ENCODE peak calls at places on chromosomes 12 and 14, in eight cellular contexts. Z is PC-3, K is endothelial cell of umbilical vein, N is IMR-90, E is mammary epithelial cell, F is neural progenitor cell, H is GM23248, Q is Karpas-422. T is an unnamed sample.

GRCh38 chr14:104600805-104601204 is 3.8 kb downstream of the TMEM179 start:
- DNase-seq in Z (no peak), K (no peak), N (no peak), E (no peak), F (no peak), H (no peak), Q (no peak), T (no peak)

GRCh38 chr14:91929700-91930099 is 17.8 kb downstream of the FBLN5 start:
- DNase-seq in Z (no peak), K (no peak), N (peak), E (no peak), F (no peak), H (peak), Q (no peak), T (no peak)

GRCh38 chr12:113852273-113852672 is 113.9 kb downstream of the RBM19 start:
- DNase-seq in Z (no peak), K (no peak), N (no peak), E (no peak), F (no peak), H (no peak), Q (peak), T (no peak)

GRCh38 chr12:49944718-49945117 is 5.8 kb upstream of the AQP2 start:
- DNase-seq in Z (no peak), K (no peak), N (no peak), E (no peak), F (no peak), H (no peak), Q (peak), T (no peak)

GRCh38 chr14:77221241-77221871 is 39.8 kb downstream of the TMEM63C start:
- DNase-seq in Z (no peak), K (no peak), N (no peak), E (no peak), F (no peak), H (no peak), Q (no peak), T (no peak)

GRCh38 chr12:115583591-115583990 is 693.9 kb downstream of the MED13L start:
- DNase-seq in Z (no peak), K (no peak), N (no peak), E (no peak), F (no peak), H (no peak), Q (no peak), T (no peak)

GRCh38 chr12:123732251-123732650 is 20.1 kb downstream of the ATP6V0A2 start:
- DNase-seq in Z (no peak), K (peak), N (no peak), E (no peak), F (no peak), H (no peak), Q (no peak), T (no peak)

GRCh38 chr12:105740970-105741725 is 397.6 kb downstream of the NUAK1 start:
- DNase-seq in Z (peak), K (peak), N (peak), E (no peak), F (no peak), H (peak), Q (no peak), T (no peak)

GRCh38 chr14:105495101-105495989 is 4.3 kb downstream of the TEDC1 start:
- DNase-seq in Z (no peak), K (no peak), N (no peak), E (no peak), F (no peak), H (no peak), Q (no peak), T (peak)

GRCh38 chr12:52632656-52633055 is 14.3 kb upstream of the KRT73 start:
- DNase-seq in Z (no peak), K (no peak), N (no peak), E (no peak), F (peak), H (no peak), Q (no peak), T (peak)

GRCh38 chr12:111785651-111786050 is 18.9 kb downstream of the ALDH2 start:
- DNase-seq in Z (peak), K (peak), N (peak), E (peak), F (no peak), H (peak), Q (no peak), T (no peak)

GRCh38 chr14:61567838-61568571 is 127.3 kb upstream of the HIF1A start:
- DNase-seq in Z (no peak), K (no peak), N (no peak), E (no peak), F (peak), H (no peak), Q (peak), T (peak)

GRCh38 chr14:76724827-76725550 is 36.3 kb upstream of the VASH1 start:
- DNase-seq in Z (no peak), K (no peak), N (no peak), E (no peak), F (no peak), H (no peak), Q (no peak), T (no peak)

GRCh38 chr12:58540480-58541299 is 379.6 kb downstream of the LRIG3 start:
- DNase-seq in Z (peak), K (peak), N (peak), E (peak), F (peak), H (peak), Q (peak), T (peak)

GRCh38 chr14:99574099-99574880 is 29.7 kb downstream of the CCDC85C start:
- DNase-seq in Z (peak), K (no peak), N (peak), E (no peak), F (peak), H (peak), Q (peak), T (peak)

GRCh38 chr12:106084759-106085158 is 54.0 kb downstream of the NUAK1 start:
- DNase-seq in Z (no peak), K (no peak), N (no peak), E (no peak), F (no peak), H (no peak), Q (no peak), T (no peak)

GRCh38 chr14:94079891-94080605 is 954 bp downstream of the DDX24 start:
- DNase-seq in Z (no peak), K (peak), N (peak), E (no peak), F (no peak), H (peak), Q (peak), T (no peak)

GRCh38 chr12:28159688-28160087 is 30.6 kb upstream of the CCDC91 start:
- DNase-seq in Z (no peak), K (no peak), N (no peak), E (no peak), F (no peak), H (no peak), Q (no peak), T (no peak)

GRCh38 chr12:26754148-26754547 is 78.8 kb downstream of the ITPR2 start:
- DNase-seq in Z (no peak), K (no peak), N (no peak), E (no peak), F (no peak), H (no peak), Q (no peak), T (no peak)

GRCh38 chr12:14771651-14772137 is 31.6 kb downstream of the WBP11 start:
- DNase-seq in Z (no peak), K (no peak), N (no peak), E (no peak), F (peak), H (peak), Q (no peak), T (peak)

GRCh38 chr14:64419003-64419402 is 30.9 kb downstream of the MTHFD1 start:
- DNase-seq in Z (no peak), K (no peak), N (no peak), E (no peak), F (no peak), H (no peak), Q (no peak), T (no peak)

GRCh38 chr12:124030008-124030407 is 57.0 kb downstream of the ZNF664 start:
- DNase-seq in Z (no peak), K (no peak), N (no peak), E (no peak), F (no peak), H (no peak), Q (no peak), T (peak)

GRCh38 chr14:92615451-92615850 is 101.9 kb downstream of the RIN3 start:
- DNase-seq in Z (peak), K (no peak), N (no peak), E (no peak), F (no peak), H (no peak), Q (no peak), T (no peak)

GRCh38 chr12:81627336-81628189 is 131.6 kb downstream of the PPFIA2 start:
- DNase-seq in Z (peak), K (peak), N (peak), E (peak), F (peak), H (peak), Q (peak), T (no peak)

GRCh38 chr12:27919671-27920235 is 52.8 kb downstream of the PTHLH start:
- DNase-seq in Z (no peak), K (no peak), N (no peak), E (no peak), F (no peak), H (no peak), Q (no peak), T (no peak)

GRCh38 chr14:71753126-71753830 is 179.0 kb upstream of the RGS6 start:
- DNase-seq in Z (peak), K (peak), N (peak), E (peak), F (peak), H (peak), Q (peak), T (peak)

GRCh38 chr12:101110856-101111255 is 99.2 kb downstream of the SLC5A8 start:
- DNase-seq in Z (no peak), K (no peak), N (no peak), E (no peak), F (no peak), H (no peak), Q (no peak), T (no peak)

DNA sequence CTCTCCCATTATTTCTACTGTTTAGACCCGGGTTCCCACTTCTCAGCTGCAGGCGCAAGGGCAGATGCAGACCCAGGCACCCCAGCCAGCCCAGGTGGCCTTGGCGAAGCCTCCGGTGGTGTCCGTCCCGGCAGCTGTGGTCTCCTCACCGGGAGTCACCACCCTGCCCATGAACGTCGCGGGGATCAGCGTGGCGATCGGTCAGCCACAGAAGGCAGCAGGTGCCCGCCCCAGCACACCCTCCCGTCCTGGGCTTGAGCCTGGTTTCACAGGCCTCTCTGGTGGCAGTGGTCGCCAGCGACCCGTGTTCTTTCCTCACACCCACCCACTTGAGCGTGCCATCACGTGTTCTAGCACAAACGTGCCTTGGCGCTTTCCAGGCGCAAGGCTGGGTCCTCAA is 77.4 kb downstream of the DDX51 start:
- DNase-seq in Z (no peak), K (no peak), N (no peak), E (no peak), F (no peak), H (no peak), Q (no peak), T (no peak)
- H3K9ac ChIP-seq in Z (no peak), K (no peak), N (no peak), E (no peak), F (no peak), H (no peak), Q (peak), T (no peak)

DNA sequence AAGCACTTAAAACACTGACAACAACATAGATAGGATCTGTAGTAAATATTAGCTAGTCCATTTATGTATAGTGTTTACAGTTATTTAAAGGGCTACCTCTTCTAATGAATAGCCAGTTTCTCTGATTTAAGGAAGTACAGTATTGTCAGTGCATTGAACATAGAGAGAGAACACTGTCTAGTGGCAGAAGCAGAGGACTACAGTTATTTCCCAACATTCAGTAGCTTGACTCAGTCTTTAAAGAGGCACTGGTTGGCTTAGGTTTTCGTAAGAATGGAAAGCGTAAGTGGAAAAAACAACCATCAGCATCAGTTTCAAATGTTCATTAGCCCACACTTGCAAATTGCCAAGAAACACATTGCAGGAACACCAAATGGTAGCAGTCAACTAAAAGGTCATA is 125.0 kb upstream of the HMGA2 start:
- DNase-seq in Z (peak), K (peak), N (peak), E (peak), F (no peak), H (peak), Q (no peak), T (no peak)
- H2AFZ ChIP-seq in Z (no peak), K (peak), N (no peak), E (no peak), F (no peak), H (peak), Q (no peak), T (no peak)

GRCh38 chr12:7937867-7938506 is 2.0 kb upstream of the SLC2A3 start:
- DNase-seq in Z (no peak), K (peak), N (no peak), E (no peak), F (no peak), H (peak), Q (no peak), T (no peak)
- H3K9ac ChIP-seq in Z (no peak), K (peak), N (no peak), E (no peak), F (no peak), H (peak), Q (no peak), T (no peak)

DNA sequence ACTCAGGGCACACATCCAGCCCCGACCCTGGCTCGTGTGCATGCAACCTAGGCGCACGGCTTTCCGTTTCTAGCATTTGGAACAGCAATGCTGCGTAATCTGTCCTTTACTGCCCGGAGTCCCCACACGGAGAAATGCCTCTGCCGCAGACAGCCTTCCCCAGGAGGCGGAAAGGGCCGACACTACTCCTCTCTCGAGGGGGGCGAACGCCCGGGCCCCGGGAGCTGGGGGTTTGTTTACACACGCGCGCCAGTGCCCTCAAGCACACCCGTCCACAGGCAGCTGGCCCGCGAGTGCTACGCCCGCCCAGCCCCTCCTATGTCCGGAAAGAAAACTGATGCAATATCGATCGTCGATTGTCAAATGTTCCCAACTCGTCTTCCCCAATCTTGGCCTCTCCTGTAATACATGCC is 849 bp downstream of the SLC38A2 start:
- DNase-seq in Z (peak), K (no peak), N (peak), E (no peak), F (peak), H (peak), Q (peak), T (no peak)
- H2AFZ ChIP-seq in Z (no peak), K (no peak), N (peak), E (no peak), F (no peak), H (no peak), Q (peak), T (no peak)

GRCh38 chr14:50775357-50775756 is 55.6 kb downstream of the NIN start:
- DNase-seq in Z (peak), K (peak), N (peak), E (peak), F (no peak), H (peak), Q (no peak), T (no peak)

GRCh38 chr14:50774542-50775267 is 56.3 kb downstream of the NIN start:
- DNase-seq in Z (no peak), K (no peak), N (peak), E (no peak), F (no peak), H (peak), Q (no peak), T (no peak)

GRCh38 chr14:50772361-50772760 is 58.6 kb downstream of the NIN start:
- DNase-seq in Z (no peak), K (no peak), N (peak), E (no peak), F (no peak), H (peak), Q (no peak), T (no peak)

GRCh38 chr14:50776522-50776921 is 54.4 kb downstream of the NIN start:
- DNase-seq in Z (no peak), K (no peak), N (no peak), E (no peak), F (no peak), H (no peak), Q (no peak), T (no peak)

GRCh38 chr14:50773632-50774541 is 57.1 kb downstream of the NIN start:
- DNase-seq in Z (peak), K (peak), N (peak), E (peak), F (peak), H (peak), Q (peak), T (peak)
- H3K9ac ChIP-seq in Z (no peak), K (no peak), N (no peak), E (no peak), F (no peak), H (no peak), Q (no peak), T (no peak)

GRCh38 chr14:24080888-24081738 is 9.8 kb downstream of the CPNE6 start:
- DNase-seq in Z (peak), K (peak), N (no peak), E (peak), F (peak), H (peak), Q (peak), T (peak)

GRCh38 chr14:24083462-24083861 is 10.6 kb upstream of the PCK2 start:
- DNase-seq in Z (no peak), K (no peak), N (no peak), E (no peak), F (no peak), H (no peak), Q (no peak), T (no peak)

GRCh38 chr14:24082411-24083080 is 11.2 kb downstream of the CPNE6 start:
- DNase-seq in Z (no peak), K (no peak), N (no peak), E (no peak), F (no peak), H (no peak), Q (no peak), T (no peak)

GRCh38 chr14:24080142-24080530 is 8.8 kb downstream of the CPNE6 start:
- DNase-seq in Z (no peak), K (no peak), N (no peak), E (no peak), F (peak), H (no peak), Q (no peak), T (no peak)

DNA sequence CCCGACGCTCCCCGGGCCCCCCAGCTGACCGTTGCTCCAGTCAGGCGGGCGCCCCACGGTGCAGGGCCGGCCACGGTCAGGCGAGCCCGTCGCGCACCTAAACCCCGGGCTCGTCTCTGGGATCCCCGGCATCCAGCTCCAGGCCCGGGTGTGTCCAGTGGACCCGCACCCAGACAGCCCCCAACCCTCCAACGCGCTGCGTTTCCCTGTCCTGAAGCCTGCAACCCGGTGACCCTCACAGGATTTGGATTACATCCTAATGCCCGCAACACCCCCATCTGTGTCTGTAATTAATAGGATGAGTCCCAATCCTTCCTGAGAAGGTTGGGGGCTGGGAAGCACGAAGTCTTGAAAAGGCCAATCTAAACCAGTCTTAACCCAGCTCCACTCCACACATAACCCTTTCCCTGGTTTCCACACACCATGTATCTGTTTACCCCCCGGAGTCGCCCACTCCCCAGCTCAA is 10.4 kb downstream of the CPNE6 start:
- DNase-seq in Z (no peak), K (no peak), N (no peak), E (no peak), F (peak), H (no peak), Q (no peak), T (no peak)
- H2AFZ ChIP-seq in Z (peak), K (no peak), N (no peak), E (peak), F (peak), H (peak), Q (peak), T (no peak)

T was measured in H9.